ENCODE peak calls at places on chromosomes 4 and X, in eight cellular contexts. One of them, this sample, is unnamed.
A peak's percentile ranks its signal among the peaks of the same experiment; 100 is the strongest.

GRCh38 chrX:114162068-114162735 is 421.7 kb upstream of the HTR2C start:
- DNase-seq in esophagus muscularis mucosa: no peak
- DNase-seq in SJSA1: no peak
- DNase-seq in pancreas: no peak
- DNase-seq in cardiac muscle cell: no peak
- DNase-seq in CD4-positive, CD25-positive, alpha-beta regulatory T cell: no peak
- DNase-seq in colonic mucosa: no peak
- DNase-seq in psoas muscle: no peak
- DNase-seq in this sample: no peak

GRCh38 chrX:9522756-9523155 is 57.9 kb downstream of the TBL1X start:
- DNase-seq in esophagus muscularis mucosa: no peak
- DNase-seq in SJSA1: no peak
- DNase-seq in pancreas: no peak
- DNase-seq in cardiac muscle cell: no peak
- DNase-seq in CD4-positive, CD25-positive, alpha-beta regulatory T cell: no peak
- DNase-seq in colonic mucosa: no peak
- DNase-seq in psoas muscle: no peak
- DNase-seq in this sample: no peak

GRCh38 chr4:21656832-21657231 is 291.7 kb downstream of the KCNIP4 start:
- DNase-seq in esophagus muscularis mucosa: no peak
- DNase-seq in SJSA1: no peak
- DNase-seq in pancreas: no peak
- DNase-seq in cardiac muscle cell: peak; percentile 80
- DNase-seq in CD4-positive, CD25-positive, alpha-beta regulatory T cell: no peak
- DNase-seq in colonic mucosa: no peak
- DNase-seq in psoas muscle: no peak
- DNase-seq in this sample: no peak

GRCh38 chr4:113998531-113998930 is 19.1 kb upstream of the ARSJ start:
- DNase-seq in esophagus muscularis mucosa: no peak
- DNase-seq in SJSA1: no peak
- DNase-seq in pancreas: no peak
- DNase-seq in cardiac muscle cell: peak; percentile 86
- DNase-seq in CD4-positive, CD25-positive, alpha-beta regulatory T cell: no peak
- DNase-seq in colonic mucosa: no peak
- DNase-seq in psoas muscle: no peak
- DNase-seq in this sample: no peak

GRCh38 chrX:111492085-111492484 is 19.4 kb upstream of the SERTM2 start:
- DNase-seq in esophagus muscularis mucosa: no peak
- DNase-seq in SJSA1: no peak
- DNase-seq in pancreas: no peak
- DNase-seq in cardiac muscle cell: no peak
- DNase-seq in CD4-positive, CD25-positive, alpha-beta regulatory T cell: no peak
- DNase-seq in colonic mucosa: no peak
- DNase-seq in psoas muscle: no peak
- DNase-seq in this sample: no peak

GRCh38 chrX:40152173-40152705 is 54.5 kb upstream of the BCOR start:
- DNase-seq in esophagus muscularis mucosa: no peak
- DNase-seq in SJSA1: peak; percentile 53
- DNase-seq in pancreas: no peak
- DNase-seq in cardiac muscle cell: no peak
- DNase-seq in CD4-positive, CD25-positive, alpha-beta regulatory T cell: peak; percentile 32
- DNase-seq in colonic mucosa: peak; percentile 54
- DNase-seq in psoas muscle: peak; percentile 71
- DNase-seq in this sample: no peak

GRCh38 chrX:16727637-16728036 is 8.2 kb downstream of the SYAP1 start:
- DNase-seq in esophagus muscularis mucosa: no peak
- DNase-seq in SJSA1: no peak
- DNase-seq in pancreas: no peak
- DNase-seq in cardiac muscle cell: no peak
- DNase-seq in CD4-positive, CD25-positive, alpha-beta regulatory T cell: no peak
- DNase-seq in colonic mucosa: no peak
- DNase-seq in psoas muscle: no peak
- DNase-seq in this sample: no peak

GRCh38 chrX:23883737-23884354 is 23.9 kb downstream of the APOO start:
- DNase-seq in esophagus muscularis mucosa: no peak
- DNase-seq in SJSA1: peak; percentile 68
- DNase-seq in pancreas: no peak
- DNase-seq in cardiac muscle cell: peak; percentile 63
- DNase-seq in CD4-positive, CD25-positive, alpha-beta regulatory T cell: no peak
- DNase-seq in colonic mucosa: peak; percentile 32
- DNase-seq in psoas muscle: no peak
- DNase-seq in this sample: no peak

GRCh38 chrX:26597981-26598380 is 382.0 kb downstream of the MAGEB5 start:
- DNase-seq in esophagus muscularis mucosa: no peak
- DNase-seq in SJSA1: no peak
- DNase-seq in pancreas: no peak
- DNase-seq in cardiac muscle cell: no peak
- DNase-seq in CD4-positive, CD25-positive, alpha-beta regulatory T cell: no peak
- DNase-seq in colonic mucosa: no peak
- DNase-seq in psoas muscle: no peak
- DNase-seq in this sample: no peak

GRCh38 chrX:9650091-9650490 is 115.6 kb downstream of the GPR143 start:
- DNase-seq in esophagus muscularis mucosa: no peak
- DNase-seq in SJSA1: no peak
- DNase-seq in pancreas: no peak
- DNase-seq in cardiac muscle cell: peak; percentile 46
- DNase-seq in CD4-positive, CD25-positive, alpha-beta regulatory T cell: no peak
- DNase-seq in colonic mucosa: no peak
- DNase-seq in psoas muscle: no peak
- DNase-seq in this sample: no peak

GRCh38 chrX:25278341-25278740 is 262.6 kb upstream of the ARX start:
- DNase-seq in esophagus muscularis mucosa: no peak
- DNase-seq in SJSA1: no peak
- DNase-seq in pancreas: no peak
- DNase-seq in cardiac muscle cell: no peak
- DNase-seq in CD4-positive, CD25-positive, alpha-beta regulatory T cell: no peak
- DNase-seq in colonic mucosa: no peak
- DNase-seq in psoas muscle: no peak
- DNase-seq in this sample: no peak

GRCh38 chr4:24856586-24856985 is 56.3 kb downstream of the CCDC149 start:
- DNase-seq in esophagus muscularis mucosa: no peak
- DNase-seq in SJSA1: peak; percentile 72
- DNase-seq in pancreas: no peak
- DNase-seq in cardiac muscle cell: peak; percentile 74
- DNase-seq in CD4-positive, CD25-positive, alpha-beta regulatory T cell: no peak
- DNase-seq in colonic mucosa: no peak
- DNase-seq in psoas muscle: no peak
- DNase-seq in this sample: no peak

GRCh38 chr4:6445403-6446129 is 26.8 kb downstream of the PPP2R2C start:
- DNase-seq in esophagus muscularis mucosa: no peak
- DNase-seq in SJSA1: no peak
- DNase-seq in pancreas: no peak
- DNase-seq in cardiac muscle cell: no peak
- DNase-seq in CD4-positive, CD25-positive, alpha-beta regulatory T cell: no peak
- DNase-seq in colonic mucosa: no peak
- DNase-seq in psoas muscle: no peak
- DNase-seq in this sample: no peak

GRCh38 chrX:21438792-21439191 is 64.6 kb downstream of the CNKSR2 start:
- DNase-seq in esophagus muscularis mucosa: no peak
- DNase-seq in SJSA1: no peak
- DNase-seq in pancreas: no peak
- DNase-seq in cardiac muscle cell: no peak
- DNase-seq in CD4-positive, CD25-positive, alpha-beta regulatory T cell: peak; percentile 48
- DNase-seq in colonic mucosa: no peak
- DNase-seq in psoas muscle: no peak
- DNase-seq in this sample: no peak

GRCh38 chr4:67396008-67396407 is 149.3 kb downstream of the CENPC start:
- DNase-seq in esophagus muscularis mucosa: no peak
- DNase-seq in SJSA1: no peak
- DNase-seq in pancreas: no peak
- DNase-seq in cardiac muscle cell: no peak
- DNase-seq in CD4-positive, CD25-positive, alpha-beta regulatory T cell: no peak
- DNase-seq in colonic mucosa: no peak
- DNase-seq in psoas muscle: no peak
- DNase-seq in this sample: no peak

GRCh38 chr4:16496501-16496900 is 270.2 kb upstream of the TAPT1 start:
- DNase-seq in esophagus muscularis mucosa: no peak
- DNase-seq in SJSA1: no peak
- DNase-seq in pancreas: no peak
- DNase-seq in cardiac muscle cell: peak; percentile 77
- DNase-seq in CD4-positive, CD25-positive, alpha-beta regulatory T cell: no peak
- DNase-seq in colonic mucosa: no peak
- DNase-seq in psoas muscle: no peak
- DNase-seq in this sample: no peak

GRCh38 chrX:1322393-1322792 is 14.2 kb upstream of the IL3RA start:
- DNase-seq in esophagus muscularis mucosa: no peak
- DNase-seq in SJSA1: no peak
- DNase-seq in pancreas: no peak
- DNase-seq in cardiac muscle cell: no peak
- DNase-seq in CD4-positive, CD25-positive, alpha-beta regulatory T cell: no peak
- DNase-seq in colonic mucosa: no peak
- DNase-seq in psoas muscle: no peak
- DNase-seq in this sample: no peak

DNA sequence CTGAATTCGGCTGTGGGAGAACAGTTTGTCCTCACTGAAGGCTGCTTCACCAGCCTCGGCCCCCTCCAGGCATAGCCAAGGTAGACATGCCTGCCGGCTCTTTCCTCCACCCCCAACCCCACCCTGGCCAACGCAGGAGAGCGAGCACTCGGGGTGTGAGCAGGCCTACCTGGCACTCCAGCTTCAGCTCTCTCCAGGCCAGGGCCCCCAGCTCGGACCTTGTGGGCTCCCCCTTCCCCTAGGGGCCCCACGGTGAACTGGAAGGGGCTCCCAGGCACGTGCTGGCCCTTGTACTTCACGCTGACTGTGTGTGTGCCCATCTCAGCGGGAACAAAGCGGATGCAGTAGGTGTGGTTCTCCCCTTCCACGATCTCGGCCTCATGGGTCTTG is 22.4 kb downstream of the FLNA start:
- DNase-seq in esophagus muscularis mucosa: no peak
- DNase-seq in SJSA1: no peak
- DNase-seq in pancreas: no peak
- DNase-seq in cardiac muscle cell: peak; percentile 1
- DNase-seq in CD4-positive, CD25-positive, alpha-beta regulatory T cell: no peak
- DNase-seq in colonic mucosa: no peak
- DNase-seq in psoas muscle: peak; percentile 42
- DNase-seq in this sample: no peak
- H3K27ac ChIP-seq in esophagus muscularis mucosa: peak overlapping the region; percentile 97
- H3K27ac ChIP-seq in SJSA1: no peak overlapping the region
- H3K27ac ChIP-seq in pancreas: no peak overlapping the region
- H3K27ac ChIP-seq in cardiac muscle cell: peak overlapping the region; percentile 45
- H3K27ac ChIP-seq in CD4-positive, CD25-positive, alpha-beta regulatory T cell: peak overlapping the region; percentile 68
- H3K27ac ChIP-seq in colonic mucosa: no peak overlapping the region
- H3K27ac ChIP-seq in psoas muscle: no peak overlapping the region
- H3K27ac ChIP-seq in this sample: peak overlapping the region; percentile 53

GRCh38 chr4:48908687-48909086 is 2.1 kb upstream of the OCIAD2 start:
- DNase-seq in esophagus muscularis mucosa: no peak
- DNase-seq in SJSA1: no peak
- DNase-seq in pancreas: no peak
- DNase-seq in cardiac muscle cell: no peak
- DNase-seq in CD4-positive, CD25-positive, alpha-beta regulatory T cell: no peak
- DNase-seq in colonic mucosa: no peak
- DNase-seq in psoas muscle: no peak
- DNase-seq in this sample: no peak

GRCh38 chr4:48909697-48910096 is 3.1 kb upstream of the OCIAD2 start:
- DNase-seq in esophagus muscularis mucosa: no peak
- DNase-seq in SJSA1: peak; percentile 78
- DNase-seq in pancreas: no peak
- DNase-seq in cardiac muscle cell: peak; percentile 94
- DNase-seq in CD4-positive, CD25-positive, alpha-beta regulatory T cell: no peak
- DNase-seq in colonic mucosa: no peak
- DNase-seq in psoas muscle: no peak
- DNase-seq in this sample: no peak

GRCh38 chr4:48906283-48907173 is at the start of gene OCIAD2:
- DNase-seq in esophagus muscularis mucosa: no peak
- DNase-seq in SJSA1: peak; percentile 44
- DNase-seq in pancreas: peak; percentile 82
- DNase-seq in cardiac muscle cell: peak; percentile 39
- DNase-seq in CD4-positive, CD25-positive, alpha-beta regulatory T cell: peak; percentile 83
- DNase-seq in colonic mucosa: peak; percentile 89
- DNase-seq in psoas muscle: peak; percentile 60
- DNase-seq in this sample: peak; percentile 70

GRCh38 chr4:48905363-48906015 is 1.1 kb downstream of the OCIAD2 start:
- DNase-seq in esophagus muscularis mucosa: no peak
- DNase-seq in SJSA1: no peak
- DNase-seq in pancreas: peak; percentile 38
- DNase-seq in cardiac muscle cell: peak; percentile 60
- DNase-seq in CD4-positive, CD25-positive, alpha-beta regulatory T cell: no peak
- DNase-seq in colonic mucosa: peak; percentile 33
- DNase-seq in psoas muscle: no peak
- DNase-seq in this sample: no peak

GRCh38 chr4:48907706-48908477 is 1.3 kb upstream of the OCIAD2 start:
- DNase-seq in esophagus muscularis mucosa: no peak
- DNase-seq in SJSA1: no peak
- DNase-seq in pancreas: no peak
- DNase-seq in cardiac muscle cell: no peak
- DNase-seq in CD4-positive, CD25-positive, alpha-beta regulatory T cell: no peak
- DNase-seq in colonic mucosa: no peak
- DNase-seq in psoas muscle: no peak
- DNase-seq in this sample: no peak
- H3K27ac ChIP-seq in esophagus muscularis mucosa: no peak overlapping the region
- H3K27ac ChIP-seq in SJSA1: no peak overlapping the region
- H3K27ac ChIP-seq in pancreas: no peak overlapping the region
- H3K27ac ChIP-seq in cardiac muscle cell: no peak overlapping the region
- H3K27ac ChIP-seq in CD4-positive, CD25-positive, alpha-beta regulatory T cell: no peak overlapping the region
- H3K27ac ChIP-seq in colonic mucosa: no peak overlapping the region
- H3K27ac ChIP-seq in psoas muscle: no peak overlapping the region
- H3K27ac ChIP-seq in this sample: no peak overlapping the region

DNA sequence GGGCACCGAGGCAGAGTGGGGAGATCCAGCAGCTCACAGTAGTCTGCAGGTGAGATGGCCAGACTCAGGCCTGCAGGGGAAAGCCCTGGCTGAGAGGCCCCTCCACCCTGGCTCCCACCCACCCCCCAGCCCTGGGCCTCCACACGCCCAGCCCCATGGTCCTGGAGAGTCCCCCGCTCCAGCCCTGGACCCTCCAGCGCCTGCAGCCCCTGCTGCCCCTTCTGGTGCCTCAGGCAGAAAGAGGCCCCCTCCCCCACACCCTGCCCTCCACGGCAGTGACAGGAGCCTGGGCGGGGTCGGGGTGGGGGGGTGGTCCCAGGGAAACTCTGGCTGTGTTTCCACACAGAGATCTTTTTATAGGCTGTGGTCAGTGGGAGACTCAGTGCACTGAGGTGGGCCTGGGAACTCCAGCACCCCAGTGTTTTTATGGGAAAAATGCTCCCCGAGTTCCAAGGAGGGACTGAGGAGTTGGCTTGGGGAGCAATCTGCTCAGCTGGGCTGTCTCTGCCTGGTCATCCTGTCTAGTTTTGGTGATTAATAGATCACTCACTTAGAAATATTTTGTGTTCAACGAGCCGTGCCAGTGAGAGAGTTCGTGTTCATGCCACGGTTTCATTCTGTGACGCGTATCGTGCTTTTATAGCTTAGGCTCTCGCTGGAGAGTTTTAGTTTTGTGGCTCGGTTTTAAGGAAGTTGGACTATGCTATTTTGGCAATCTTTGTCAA is 53.1 kb upstream of the HGFAC start:
- DNase-seq in esophagus muscularis mucosa: no peak
- DNase-seq in SJSA1: no peak
- DNase-seq in pancreas: no peak
- DNase-seq in cardiac muscle cell: peak; percentile 55
- DNase-seq in CD4-positive, CD25-positive, alpha-beta regulatory T cell: no peak
- DNase-seq in colonic mucosa: no peak
- DNase-seq in psoas muscle: no peak
- DNase-seq in this sample: no peak
- H3K27ac ChIP-seq in esophagus muscularis mucosa: peak overlapping the region; percentile 76
- H3K27ac ChIP-seq in SJSA1: peak overlapping the region; percentile 87
- H3K27ac ChIP-seq in pancreas: no peak overlapping the region
- H3K27ac ChIP-seq in cardiac muscle cell: peak overlapping the region; percentile 88
- H3K27ac ChIP-seq in CD4-positive, CD25-positive, alpha-beta regulatory T cell: no peak overlapping the region
- H3K27ac ChIP-seq in colonic mucosa: peak overlapping the region; percentile 60
- H3K27ac ChIP-seq in psoas muscle: peak overlapping the region; percentile 50
- H3K27ac ChIP-seq in this sample: no peak overlapping the region

GRCh38 chrX:11239230-11239629 is 54.0 kb upstream of the AMELX start:
- DNase-seq in esophagus muscularis mucosa: no peak
- DNase-seq in SJSA1: no peak
- DNase-seq in pancreas: peak; percentile 14
- DNase-seq in cardiac muscle cell: peak; percentile 42
- DNase-seq in CD4-positive, CD25-positive, alpha-beta regulatory T cell: no peak
- DNase-seq in colonic mucosa: peak; percentile 21
- DNase-seq in psoas muscle: no peak
- DNase-seq in this sample: no peak
- H3K27ac ChIP-seq in esophagus muscularis mucosa: no peak overlapping the region
- H3K27ac ChIP-seq in SJSA1: no peak overlapping the region
- H3K27ac ChIP-seq in pancreas: no peak overlapping the region
- H3K27ac ChIP-seq in cardiac muscle cell: no peak overlapping the region
- H3K27ac ChIP-seq in CD4-positive, CD25-positive, alpha-beta regulatory T cell: no peak overlapping the region
- H3K27ac ChIP-seq in colonic mucosa: no peak overlapping the region
- H3K27ac ChIP-seq in psoas muscle: no peak overlapping the region
- H3K27ac ChIP-seq in this sample: no peak overlapping the region